ENCODE peak calls at places on chromosomes 1 and 21, in ten cellular contexts. One of them, this sample, is unnamed.

GRCh38 chr1:110605901-110606783 is at the start of gene KCNA2:
- DNase-seq in tibial artery: no peak
- DNase-seq in tibial nerve: no peak
- DNase-seq in breast epithelium: no peak
- DNase-seq in kidney: peak
- DNase-seq in astrocyte of the spinal cord: no peak
- DNase-seq in PC-3: no peak
- DNase-seq in thyroid gland: peak
- DNase-seq in stomach: peak
- DNase-seq in GM06990: no peak
- DNase-seq in this sample: no peak

GRCh38 chr1:154276797-154277196 is 4.4 kb downstream of the HAX1 start:
- DNase-seq in stomach: no peak
- DNase-seq in tibial nerve: no peak
- DNase-seq in PC-3: no peak
- DNase-seq in kidney: no peak
- DNase-seq in astrocyte of the spinal cord: no peak
- DNase-seq in GM06990: no peak
- DNase-seq in thyroid gland: no peak
- DNase-seq in tibial artery: no peak
- DNase-seq in breast epithelium: no peak
- DNase-seq in this sample: no peak

GRCh38 chr21:15788847-15789548 is 59.2 kb downstream of the USP25 start:
- DNase-seq in stomach: no peak
- DNase-seq in thyroid gland: no peak
- DNase-seq in tibial nerve: no peak
- DNase-seq in GM06990: no peak
- DNase-seq in kidney: no peak
- DNase-seq in tibial artery: no peak
- DNase-seq in astrocyte of the spinal cord: peak
- DNase-seq in PC-3: peak
- DNase-seq in breast epithelium: no peak
- DNase-seq in this sample: no peak

GRCh38 chr21:39788383-39788782 is 43.4 kb downstream of the IGSF5 start:
- DNase-seq in GM06990: no peak
- DNase-seq in tibial artery: peak
- DNase-seq in breast epithelium: peak
- DNase-seq in tibial nerve: peak
- DNase-seq in stomach: peak
- DNase-seq in PC-3: peak
- DNase-seq in kidney: peak
- DNase-seq in astrocyte of the spinal cord: peak
- DNase-seq in thyroid gland: peak
- DNase-seq in this sample: no peak

GRCh38 chr1:71788113-71788512 is 494.2 kb downstream of the NEGR1 start:
- DNase-seq in thyroid gland: no peak
- DNase-seq in PC-3: no peak
- DNase-seq in astrocyte of the spinal cord: no peak
- DNase-seq in GM06990: no peak
- DNase-seq in stomach: no peak
- DNase-seq in breast epithelium: no peak
- DNase-seq in kidney: no peak
- DNase-seq in tibial artery: no peak
- DNase-seq in tibial nerve: no peak
- DNase-seq in this sample: no peak

GRCh38 chr1:7331926-7332535 is 439.1 kb upstream of the VAMP3 start:
- DNase-seq in tibial nerve: no peak
- DNase-seq in PC-3: peak
- DNase-seq in thyroid gland: no peak
- DNase-seq in breast epithelium: no peak
- DNase-seq in kidney: no peak
- DNase-seq in GM06990: no peak
- DNase-seq in stomach: no peak
- DNase-seq in tibial artery: no peak
- DNase-seq in astrocyte of the spinal cord: no peak
- DNase-seq in this sample: no peak

GRCh38 chr1:20168547-20169491 is 17.1 kb upstream of the UBXN10 start:
- DNase-seq in tibial artery: no peak
- DNase-seq in astrocyte of the spinal cord: no peak
- DNase-seq in tibial nerve: no peak
- DNase-seq in kidney: peak
- DNase-seq in thyroid gland: no peak
- DNase-seq in GM06990: no peak
- DNase-seq in PC-3: no peak
- DNase-seq in breast epithelium: no peak
- DNase-seq in stomach: no peak
- DNase-seq in this sample: no peak

GRCh38 chr1:7857951-7858350 is 5.1 kb upstream of the UTS2 start:
- DNase-seq in thyroid gland: no peak
- DNase-seq in kidney: no peak
- DNase-seq in astrocyte of the spinal cord: no peak
- DNase-seq in tibial artery: no peak
- DNase-seq in GM06990: no peak
- DNase-seq in tibial nerve: no peak
- DNase-seq in stomach: no peak
- DNase-seq in breast epithelium: no peak
- DNase-seq in PC-3: peak
- DNase-seq in this sample: no peak

DNA sequence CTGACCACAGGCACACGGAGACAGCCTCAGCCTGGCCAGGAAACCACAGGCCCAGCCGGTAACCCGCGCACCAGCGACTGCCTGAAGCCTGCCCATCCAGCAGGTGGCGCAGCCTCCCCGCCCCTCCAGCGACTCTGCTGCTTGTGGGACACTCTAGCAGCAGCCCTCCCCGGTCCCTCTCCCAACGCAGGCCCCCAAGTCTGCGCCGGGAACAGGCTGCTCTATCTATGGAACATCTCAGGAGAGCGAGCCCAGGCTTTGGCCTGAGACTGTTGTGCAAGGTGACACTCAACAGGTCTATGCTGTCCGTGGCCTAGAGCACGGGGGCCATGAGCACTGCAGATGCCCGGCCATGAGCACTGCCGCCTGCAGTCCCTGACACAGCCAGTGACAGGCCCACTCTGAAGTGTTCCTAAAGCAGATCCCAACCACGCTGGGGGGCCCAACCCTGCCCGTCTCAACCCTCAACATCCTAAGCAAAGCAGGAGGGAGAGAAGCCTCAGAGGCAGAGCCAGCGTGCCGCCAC is 28.4 kb downstream of the WDR4 start:
- DNase-seq in thyroid gland: no peak
- DNase-seq in astrocyte of the spinal cord: no peak
- DNase-seq in tibial artery: no peak
- DNase-seq in stomach: peak
- DNase-seq in breast epithelium: no peak
- DNase-seq in tibial nerve: no peak
- DNase-seq in GM06990: no peak
- DNase-seq in kidney: peak
- DNase-seq in PC-3: peak
- DNase-seq in this sample: no peak
- TF ChIP-seq CTCF in thyroid gland: no peak
- TF ChIP-seq CTCF in astrocyte of the spinal cord: peak
- TF ChIP-seq CTCF in tibial artery: no peak
- TF ChIP-seq CTCF in stomach: no peak
- TF ChIP-seq CTCF in breast epithelium: no peak
- TF ChIP-seq CTCF in tibial nerve: no peak
- TF ChIP-seq CTCF in GM06990: peak
- TF ChIP-seq CTCF in kidney: peak
- TF ChIP-seq CTCF in PC-3: peak
- TF ChIP-seq CTCF in this sample: peak

DNA sequence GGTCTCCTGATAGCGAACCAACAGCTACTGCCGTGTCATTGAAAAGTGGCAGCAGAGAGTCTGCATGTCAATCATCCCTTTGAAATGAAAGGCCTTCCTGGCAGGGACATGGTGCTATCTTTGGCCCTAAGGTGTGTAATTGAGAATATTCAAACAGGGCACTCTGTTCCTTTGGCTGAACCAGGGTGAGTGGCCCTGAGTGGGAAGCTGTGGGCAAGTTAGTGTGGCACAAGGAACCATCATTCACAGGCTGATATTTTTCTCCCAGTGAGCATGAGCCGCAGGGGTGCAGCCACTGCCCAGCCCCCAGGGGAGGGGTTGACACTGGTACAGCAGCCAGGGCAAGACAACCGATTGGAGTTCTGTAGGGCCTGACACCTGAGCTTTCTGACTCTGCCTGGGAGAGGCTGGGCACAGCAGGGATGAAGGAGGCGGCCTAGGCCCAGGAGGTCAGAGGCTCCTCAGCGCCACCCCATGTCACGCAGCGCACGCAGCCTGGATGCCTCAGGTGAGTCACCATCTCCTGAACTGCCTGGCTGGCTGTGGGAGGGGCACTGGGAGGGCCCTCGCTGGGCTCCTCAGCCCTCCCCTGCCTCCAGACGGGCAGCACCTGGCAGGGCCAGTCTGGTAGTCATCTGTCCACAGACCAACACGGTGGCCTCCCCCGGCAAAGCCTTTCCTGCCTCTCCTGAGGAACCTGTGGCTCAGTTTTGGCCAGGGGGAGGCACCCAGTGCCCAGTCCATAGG is 13.2 kb downstream of the QSOX1 start:
- DNase-seq in breast epithelium: peak
- DNase-seq in stomach: peak
- DNase-seq in astrocyte of the spinal cord: no peak
- DNase-seq in kidney: peak
- DNase-seq in thyroid gland: no peak
- DNase-seq in tibial artery: no peak
- DNase-seq in PC-3: peak
- DNase-seq in tibial nerve: no peak
- DNase-seq in GM06990: no peak
- DNase-seq in this sample: no peak
- TF ChIP-seq CTCF in breast epithelium: no peak
- TF ChIP-seq CTCF in stomach: no peak
- TF ChIP-seq CTCF in astrocyte of the spinal cord: no peak
- TF ChIP-seq CTCF in kidney: no peak
- TF ChIP-seq CTCF in thyroid gland: no peak
- TF ChIP-seq CTCF in tibial artery: no peak
- TF ChIP-seq CTCF in PC-3: peak
- TF ChIP-seq CTCF in tibial nerve: no peak
- TF ChIP-seq CTCF in GM06990: no peak
- TF ChIP-seq CTCF in this sample: no peak

GRCh38 chr1:203216274-203217138 is 13.0 kb downstream of the CHIT1 start:
- DNase-seq in tibial nerve: peak
- DNase-seq in GM06990: peak
- DNase-seq in breast epithelium: no peak
- DNase-seq in kidney: no peak
- DNase-seq in thyroid gland: peak
- DNase-seq in tibial artery: peak
- DNase-seq in PC-3: peak
- DNase-seq in stomach: peak
- DNase-seq in astrocyte of the spinal cord: peak
- DNase-seq in this sample: no peak

GRCh38 chr1:203219171-203219570 is 10.3 kb downstream of the CHIT1 start:
- DNase-seq in thyroid gland: no peak
- DNase-seq in breast epithelium: no peak
- DNase-seq in GM06990: no peak
- DNase-seq in kidney: no peak
- DNase-seq in tibial nerve: no peak
- DNase-seq in PC-3: no peak
- DNase-seq in astrocyte of the spinal cord: no peak
- DNase-seq in tibial artery: no peak
- DNase-seq in stomach: no peak
- DNase-seq in this sample: no peak

GRCh38 chr1:203217668-203218067 is 11.8 kb downstream of the CHIT1 start:
- DNase-seq in tibial artery: no peak
- DNase-seq in tibial nerve: no peak
- DNase-seq in PC-3: no peak
- DNase-seq in thyroid gland: no peak
- DNase-seq in GM06990: no peak
- DNase-seq in kidney: no peak
- DNase-seq in breast epithelium: no peak
- DNase-seq in astrocyte of the spinal cord: no peak
- DNase-seq in stomach: no peak
- DNase-seq in this sample: no peak

GRCh38 chr1:203215573-203215972 is 13.9 kb downstream of the CHIT1 start:
- DNase-seq in tibial nerve: no peak
- DNase-seq in kidney: no peak
- DNase-seq in PC-3: no peak
- DNase-seq in breast epithelium: no peak
- DNase-seq in tibial artery: no peak
- DNase-seq in GM06990: no peak
- DNase-seq in astrocyte of the spinal cord: no peak
- DNase-seq in stomach: no peak
- DNase-seq in thyroid gland: peak
- DNase-seq in this sample: no peak

DNA sequence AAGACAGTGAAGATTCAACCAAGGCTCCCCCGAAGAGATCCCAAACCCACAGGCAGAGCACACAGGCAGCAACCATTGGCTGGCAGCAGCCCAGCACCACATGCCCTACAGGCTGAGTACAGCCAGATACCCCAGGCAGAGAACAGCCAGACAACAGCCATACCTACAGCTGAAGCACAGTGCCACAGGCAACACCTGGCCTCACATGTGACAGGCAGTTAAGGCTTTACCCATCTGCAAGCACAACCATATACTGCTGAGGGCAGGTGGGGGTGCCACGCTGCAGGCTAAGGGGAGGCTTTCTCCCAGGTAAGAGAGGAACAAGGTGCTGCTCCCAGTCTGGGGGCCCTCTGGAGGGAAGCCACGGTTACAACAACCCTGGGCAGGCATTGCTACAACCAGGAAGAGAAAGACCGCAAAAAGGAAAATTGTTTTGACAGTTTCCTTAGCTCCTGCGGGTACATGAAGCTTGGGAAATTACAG is 12.3 kb downstream of the CHIT1 start:
- DNase-seq in tibial artery: no peak
- DNase-seq in GM06990: no peak
- DNase-seq in thyroid gland: no peak
- DNase-seq in PC-3: peak
- DNase-seq in breast epithelium: no peak
- DNase-seq in kidney: no peak
- DNase-seq in tibial nerve: no peak
- DNase-seq in stomach: no peak
- DNase-seq in astrocyte of the spinal cord: no peak
- DNase-seq in this sample: no peak
- TF ChIP-seq CTCF in tibial artery: no peak
- TF ChIP-seq CTCF in GM06990: peak
- TF ChIP-seq CTCF in thyroid gland: no peak
- TF ChIP-seq CTCF in PC-3: peak
- TF ChIP-seq CTCF in breast epithelium: no peak
- TF ChIP-seq CTCF in kidney: no peak
- TF ChIP-seq CTCF in tibial nerve: no peak
- TF ChIP-seq CTCF in stomach: no peak
- TF ChIP-seq CTCF in astrocyte of the spinal cord: no peak
- TF ChIP-seq CTCF in this sample: peak

DNA sequence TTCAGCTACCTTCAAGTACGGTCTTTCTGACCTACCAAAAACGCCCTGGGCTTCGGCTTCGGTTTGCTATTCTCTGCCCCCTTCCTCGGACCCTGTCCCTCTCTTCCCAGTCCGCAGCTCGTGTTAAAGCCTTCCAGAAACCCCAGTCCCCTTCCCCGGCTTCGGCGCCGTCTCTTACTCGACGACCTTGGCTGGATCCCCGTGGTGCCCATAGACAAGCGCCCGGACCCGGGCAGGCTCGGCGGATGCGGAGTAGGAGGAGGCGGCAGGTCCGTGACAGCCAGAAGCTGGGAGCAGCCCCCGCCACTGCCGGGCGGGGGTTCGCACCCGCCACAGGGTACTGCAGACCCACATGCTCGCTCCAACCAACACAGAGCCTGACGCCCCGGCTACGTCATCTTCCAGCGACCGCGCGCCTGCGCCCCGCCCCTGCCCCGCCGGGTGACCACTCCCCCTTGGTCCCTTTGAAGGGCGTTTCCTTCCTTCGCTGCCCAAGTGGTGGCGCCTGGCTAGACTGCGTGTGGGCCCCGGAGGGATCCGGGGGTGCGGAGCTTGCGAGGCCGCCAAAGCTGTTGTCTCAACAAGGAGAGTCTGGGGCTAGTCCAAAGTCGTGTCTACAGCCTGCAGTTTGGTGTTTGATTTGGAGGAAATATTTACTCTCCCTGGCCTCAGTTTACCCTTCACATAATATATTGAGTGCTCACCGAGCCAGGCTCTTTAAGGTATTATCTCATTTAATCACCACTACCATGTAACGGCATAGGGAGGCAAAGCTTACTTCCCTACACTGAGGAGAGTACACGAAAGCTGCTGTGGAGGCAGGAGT is at the start of gene MECR:
- DNase-seq in kidney: peak
- DNase-seq in PC-3: peak
- DNase-seq in thyroid gland: peak
- DNase-seq in tibial nerve: peak
- DNase-seq in tibial artery: peak
- DNase-seq in stomach: peak
- DNase-seq in astrocyte of the spinal cord: peak
- DNase-seq in breast epithelium: peak
- DNase-seq in GM06990: peak
- DNase-seq in this sample: peak
- TF ChIP-seq CTCF in kidney: no peak
- TF ChIP-seq CTCF in PC-3: peak
- TF ChIP-seq CTCF in thyroid gland: peak
- TF ChIP-seq CTCF in tibial nerve: no peak
- TF ChIP-seq CTCF in tibial artery: peak
- TF ChIP-seq CTCF in stomach: no peak
- TF ChIP-seq CTCF in astrocyte of the spinal cord: no peak
- TF ChIP-seq CTCF in breast epithelium: no peak
- TF ChIP-seq CTCF in GM06990: peak
- TF ChIP-seq CTCF in this sample: peak

This sample was measured in chondrocyte.